ENCODE peak calls at places on chromosomes 6 and 20, in seven cellular contexts. One of them, this sample, is unnamed.

GRCh38 chr20:14929388-14929787 is 592.0 kb upstream of the FLRT3 start:
- DNase-seq in WERI-Rb-1: no peak
- DNase-seq in heart right ventricle: no peak
- DNase-seq in H9: no peak
- DNase-seq in substantia nigra: no peak
- DNase-seq in IMR-90: no peak
- DNase-seq in Peyer's patch: no peak
- DNase-seq in this sample: no peak

GRCh38 chr20:10637062-10637559 is 36.7 kb downstream of the JAG1 start:
- DNase-seq in WERI-Rb-1: no peak
- DNase-seq in heart right ventricle: no peak
- DNase-seq in H9: no peak
- DNase-seq in substantia nigra: no peak
- DNase-seq in IMR-90: peak
- DNase-seq in Peyer's patch: no peak
- DNase-seq in this sample: no peak

GRCh38 chr20:51062065-51062464 is 39.2 kb upstream of the KCNG1 start:
- DNase-seq in WERI-Rb-1: no peak
- DNase-seq in heart right ventricle: no peak
- DNase-seq in H9: no peak
- DNase-seq in substantia nigra: no peak
- DNase-seq in IMR-90: peak
- DNase-seq in Peyer's patch: no peak
- DNase-seq in this sample: no peak

GRCh38 chr6:4069199-4069598 is 9.7 kb downstream of the FAM217A start:
- DNase-seq in WERI-Rb-1: no peak
- DNase-seq in heart right ventricle: no peak
- DNase-seq in H9: no peak
- DNase-seq in substantia nigra: no peak
- DNase-seq in IMR-90: no peak
- DNase-seq in Peyer's patch: no peak
- DNase-seq in this sample: no peak

GRCh38 chr6:34205466-34205865 is 31.2 kb upstream of the HMGA1 start:
- DNase-seq in WERI-Rb-1: no peak
- DNase-seq in heart right ventricle: no peak
- DNase-seq in H9: no peak
- DNase-seq in substantia nigra: no peak
- DNase-seq in IMR-90: peak
- DNase-seq in Peyer's patch: no peak
- DNase-seq in this sample: no peak

GRCh38 chr20:62354031-62354808 is 12.9 kb downstream of the LAMA5 start:
- DNase-seq in WERI-Rb-1: no peak
- DNase-seq in heart right ventricle: peak
- DNase-seq in H9: no peak
- DNase-seq in substantia nigra: no peak
- DNase-seq in IMR-90: no peak
- DNase-seq in Peyer's patch: no peak
- DNase-seq in this sample: no peak

GRCh38 chr6:147201885-147202515 is 2.2 kb upstream of the STXBP5 start:
- DNase-seq in WERI-Rb-1: peak
- DNase-seq in heart right ventricle: no peak
- DNase-seq in H9: peak
- DNase-seq in substantia nigra: no peak
- DNase-seq in IMR-90: peak
- DNase-seq in Peyer's patch: peak
- DNase-seq in this sample: peak

GRCh38 chr6:137248702-137249101 is 29.5 kb upstream of the IFNGR1 start:
- DNase-seq in WERI-Rb-1: no peak
- DNase-seq in heart right ventricle: no peak
- DNase-seq in H9: no peak
- DNase-seq in substantia nigra: no peak
- DNase-seq in IMR-90: no peak
- DNase-seq in Peyer's patch: peak
- DNase-seq in this sample: no peak

GRCh38 chr6:1624848-1625341 is 15.2 kb downstream of the FOXC1 start:
- DNase-seq in WERI-Rb-1: no peak
- DNase-seq in heart right ventricle: peak
- DNase-seq in H9: no peak
- DNase-seq in substantia nigra: no peak
- DNase-seq in IMR-90: peak
- DNase-seq in Peyer's patch: no peak
- DNase-seq in this sample: peak

GRCh38 chr6:154466971-154467679 is 43.4 kb downstream of the CNKSR3 start:
- DNase-seq in WERI-Rb-1: no peak
- DNase-seq in heart right ventricle: no peak
- DNase-seq in H9: no peak
- DNase-seq in substantia nigra: no peak
- DNase-seq in IMR-90: no peak
- DNase-seq in Peyer's patch: no peak
- DNase-seq in this sample: no peak

GRCh38 chr6:136524936-136525413 is 25.2 kb downstream of the MAP7 start:
- DNase-seq in WERI-Rb-1: no peak
- DNase-seq in heart right ventricle: no peak
- DNase-seq in H9: no peak
- DNase-seq in substantia nigra: peak
- DNase-seq in IMR-90: no peak
- DNase-seq in Peyer's patch: no peak
- DNase-seq in this sample: peak

GRCh38 chr6:44898296-44898930 is 429.7 kb upstream of the RUNX2 start:
- DNase-seq in WERI-Rb-1: no peak
- DNase-seq in heart right ventricle: no peak
- DNase-seq in H9: no peak
- DNase-seq in substantia nigra: no peak
- DNase-seq in IMR-90: peak
- DNase-seq in Peyer's patch: no peak
- DNase-seq in this sample: no peak

GRCh38 chr6:169527306-169527705 is 174.5 kb downstream of the WDR27 start:
- DNase-seq in WERI-Rb-1: no peak
- DNase-seq in heart right ventricle: no peak
- DNase-seq in H9: no peak
- DNase-seq in substantia nigra: no peak
- DNase-seq in IMR-90: peak
- DNase-seq in Peyer's patch: no peak
- DNase-seq in this sample: no peak

GRCh38 chr6:90157441-90157840 is 139.2 kb downstream of the BACH2 start:
- DNase-seq in WERI-Rb-1: no peak
- DNase-seq in heart right ventricle: no peak
- DNase-seq in H9: no peak
- DNase-seq in substantia nigra: no peak
- DNase-seq in IMR-90: no peak
- DNase-seq in Peyer's patch: no peak
- DNase-seq in this sample: no peak

GRCh38 chr20:58655328-58656094 is 4.4 kb downstream of the STX16 start:
- DNase-seq in WERI-Rb-1: no peak
- DNase-seq in heart right ventricle: no peak
- DNase-seq in H9: no peak
- DNase-seq in substantia nigra: no peak
- DNase-seq in IMR-90: no peak
- DNase-seq in Peyer's patch: no peak
- DNase-seq in this sample: no peak

GRCh38 chr6:10658910-10659696 is 35.3 kb downstream of the C6orf52 start:
- DNase-seq in WERI-Rb-1: peak
- DNase-seq in heart right ventricle: no peak
- DNase-seq in H9: peak
- DNase-seq in substantia nigra: no peak
- DNase-seq in IMR-90: no peak
- DNase-seq in Peyer's patch: no peak
- DNase-seq in this sample: no peak

GRCh38 chr6:166307981-166308768 is at the start of gene PRR18:
- DNase-seq in WERI-Rb-1: peak
- DNase-seq in heart right ventricle: no peak
- DNase-seq in H9: peak
- DNase-seq in substantia nigra: peak
- DNase-seq in IMR-90: no peak
- DNase-seq in Peyer's patch: no peak
- DNase-seq in this sample: peak

GRCh38 chr6:82712826-82713225 is 349.2 kb downstream of the TPBG start:
- DNase-seq in WERI-Rb-1: no peak
- DNase-seq in heart right ventricle: no peak
- DNase-seq in H9: no peak
- DNase-seq in substantia nigra: no peak
- DNase-seq in IMR-90: no peak
- DNase-seq in Peyer's patch: no peak
- DNase-seq in this sample: no peak

GRCh38 chr6:161080263-161080970 is 88.8 kb downstream of the MAP3K4 start:
- DNase-seq in WERI-Rb-1: no peak
- DNase-seq in heart right ventricle: no peak
- DNase-seq in H9: no peak
- DNase-seq in substantia nigra: no peak
- DNase-seq in IMR-90: no peak
- DNase-seq in Peyer's patch: no peak
- DNase-seq in this sample: no peak

GRCh38 chr20:44540834-44541233 is 19.0 kb upstream of the SERINC3 start:
- DNase-seq in WERI-Rb-1: no peak
- DNase-seq in heart right ventricle: no peak
- DNase-seq in H9: no peak
- DNase-seq in substantia nigra: no peak
- DNase-seq in IMR-90: peak
- DNase-seq in Peyer's patch: no peak
- DNase-seq in this sample: no peak

GRCh38 chr6:42429042-42429574 is 22.6 kb downstream of the TRERF1 start:
- DNase-seq in WERI-Rb-1: no peak
- DNase-seq in heart right ventricle: no peak
- DNase-seq in H9: no peak
- DNase-seq in substantia nigra: no peak
- DNase-seq in IMR-90: no peak
- DNase-seq in Peyer's patch: no peak
- DNase-seq in this sample: no peak

GRCh38 chr20:53925651-53926401 is 144.6 kb downstream of the BCAS1 start:
- DNase-seq in WERI-Rb-1: no peak
- DNase-seq in heart right ventricle: no peak
- DNase-seq in H9: no peak
- DNase-seq in substantia nigra: no peak
- DNase-seq in IMR-90: no peak
- DNase-seq in Peyer's patch: no peak
- DNase-seq in this sample: no peak
- H3K27ac ChIP-seq in WERI-Rb-1: no peak
- H3K27ac ChIP-seq in heart right ventricle: no peak
- H3K27ac ChIP-seq in H9: no peak
- H3K27ac ChIP-seq in substantia nigra: no peak
- H3K27ac ChIP-seq in IMR-90: no peak
- H3K27ac ChIP-seq in Peyer's patch: peak
- H3K27ac ChIP-seq in this sample: no peak

DNA sequence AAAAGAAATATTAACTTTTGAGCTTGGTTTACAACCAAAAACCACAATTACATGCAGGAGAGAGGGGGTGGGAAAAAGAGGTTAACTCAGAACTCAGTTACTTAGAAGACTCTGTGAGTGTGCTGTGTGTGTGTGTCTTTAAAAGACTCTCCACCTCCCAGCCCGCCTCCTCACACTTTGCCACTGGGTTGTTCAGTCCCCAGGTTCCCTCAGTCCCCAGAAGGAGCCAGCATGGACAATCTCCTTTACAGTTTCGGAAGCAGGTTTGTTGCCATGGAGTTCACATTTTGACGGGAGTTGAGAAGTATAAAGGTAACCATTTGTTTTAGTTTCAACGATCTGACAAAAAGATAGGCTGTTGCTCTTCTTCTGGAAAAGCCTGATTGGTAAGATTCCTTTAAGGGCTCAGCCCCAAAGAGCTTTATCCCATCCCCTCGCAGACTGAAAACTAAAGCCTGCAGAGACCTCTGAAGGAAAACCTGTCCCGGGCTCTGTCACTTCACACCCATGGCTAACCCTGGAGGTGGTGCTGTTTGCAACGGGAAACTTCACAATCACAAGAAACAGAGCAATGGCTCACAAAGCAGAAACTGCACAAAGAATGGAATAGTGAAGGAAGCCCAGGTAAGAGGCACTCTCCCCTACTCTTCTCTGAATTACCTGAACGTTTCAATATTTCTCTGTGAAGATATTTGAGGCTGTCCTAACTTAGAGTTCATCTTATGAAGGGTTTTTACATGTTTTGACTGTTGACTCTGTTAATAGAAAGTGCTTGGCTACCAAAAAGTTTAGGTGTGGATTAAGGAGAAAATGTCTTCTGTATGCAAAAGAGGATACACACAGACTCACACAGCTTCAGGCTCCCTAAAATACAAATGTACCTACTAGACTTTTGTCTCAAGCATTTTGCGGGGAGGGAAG is at the start of gene SPTLC3:
- DNase-seq in WERI-Rb-1: no peak
- DNase-seq in heart right ventricle: no peak
- DNase-seq in H9: peak
- DNase-seq in substantia nigra: no peak
- DNase-seq in IMR-90: peak
- DNase-seq in Peyer's patch: no peak
- DNase-seq in this sample: peak
- H3K27ac ChIP-seq in WERI-Rb-1: no peak
- H3K27ac ChIP-seq in heart right ventricle: peak
- H3K27ac ChIP-seq in H9: no peak
- H3K27ac ChIP-seq in substantia nigra: no peak
- H3K27ac ChIP-seq in IMR-90: peak
- H3K27ac ChIP-seq in Peyer's patch: peak
- H3K27ac ChIP-seq in this sample: no peak

GRCh38 chr6:31663087-31663960 is 1.5 kb downstream of the GPANK1 start:
- DNase-seq in WERI-Rb-1: no peak
- DNase-seq in heart right ventricle: no peak
- DNase-seq in H9: no peak
- DNase-seq in substantia nigra: no peak
- DNase-seq in IMR-90: peak
- DNase-seq in Peyer's patch: no peak
- DNase-seq in this sample: no peak
- H3K27ac ChIP-seq in WERI-Rb-1: peak
- H3K27ac ChIP-seq in heart right ventricle: peak
- H3K27ac ChIP-seq in H9: no peak
- H3K27ac ChIP-seq in substantia nigra: peak
- H3K27ac ChIP-seq in IMR-90: peak
- H3K27ac ChIP-seq in Peyer's patch: peak
- H3K27ac ChIP-seq in this sample: no peak

GRCh38 chr6:130178692-130179091 is 44.1 kb downstream of the SAMD3 start:
- DNase-seq in WERI-Rb-1: no peak
- DNase-seq in heart right ventricle: no peak
- DNase-seq in H9: no peak
- DNase-seq in substantia nigra: no peak
- DNase-seq in IMR-90: peak
- DNase-seq in Peyer's patch: no peak
- DNase-seq in this sample: no peak
- H3K27ac ChIP-seq in WERI-Rb-1: no peak
- H3K27ac ChIP-seq in heart right ventricle: no peak
- H3K27ac ChIP-seq in H9: no peak
- H3K27ac ChIP-seq in substantia nigra: no peak
- H3K27ac ChIP-seq in IMR-90: no peak
- H3K27ac ChIP-seq in Peyer's patch: no peak
- H3K27ac ChIP-seq in this sample: no peak

DNA sequence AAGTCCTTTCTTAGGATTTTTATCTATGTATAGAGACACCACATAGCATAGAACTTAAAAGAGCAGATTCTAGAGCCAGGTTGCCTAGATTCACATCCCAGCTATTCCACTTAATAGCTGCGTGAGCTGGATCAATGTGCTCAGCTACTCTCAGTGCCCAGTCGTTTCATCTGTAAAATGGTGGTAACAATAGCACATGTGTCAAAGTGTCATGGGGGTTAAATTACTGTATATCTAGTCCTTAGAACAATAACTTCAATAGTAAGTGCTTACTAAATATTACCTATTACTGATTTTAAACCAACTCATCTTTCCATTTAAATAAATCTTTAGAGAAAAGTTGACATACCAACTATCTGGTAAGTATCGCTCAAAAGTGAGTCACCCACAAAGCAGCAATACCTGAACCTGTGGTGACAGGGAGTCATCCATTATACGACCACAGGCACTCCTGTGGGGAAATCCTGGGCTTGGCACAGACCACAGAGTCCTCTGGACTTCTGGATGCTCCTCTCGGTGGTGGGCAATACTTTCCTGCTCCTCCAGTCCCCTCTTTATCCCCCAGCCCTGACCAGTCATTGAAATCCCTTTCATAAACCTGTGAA is 154.8 kb downstream of the PDSS2 start:
- DNase-seq in WERI-Rb-1: no peak
- DNase-seq in heart right ventricle: no peak
- DNase-seq in H9: no peak
- DNase-seq in substantia nigra: no peak
- DNase-seq in IMR-90: peak
- DNase-seq in Peyer's patch: no peak
- DNase-seq in this sample: no peak
- H3K27ac ChIP-seq in WERI-Rb-1: no peak
- H3K27ac ChIP-seq in heart right ventricle: no peak
- H3K27ac ChIP-seq in H9: no peak
- H3K27ac ChIP-seq in substantia nigra: no peak
- H3K27ac ChIP-seq in IMR-90: no peak
- H3K27ac ChIP-seq in Peyer's patch: no peak
- H3K27ac ChIP-seq in this sample: no peak